ENCODE peak calls at places on chromosomes 16 and 17, in five cellular contexts. T is pancreas, S is cardiac muscle cell, J is A549, K is body of pancreas. H is an unnamed sample.

GRCh38 chr16:7550096-7550495 is 217.5 kb downstream of the RBFOX1 start:
- DNase-seq in T (no peak), K (no peak), S (no peak), J (no peak), H (no peak)

GRCh38 chr17:40718904-40719303 is 15.4 kb upstream of the KRT24 start:
- DNase-seq in K (no peak), T (no peak), S (no peak), J (no peak), H (peak)

GRCh38 chr17:55266958-55267688 is 2.4 kb downstream of the HLF start:
- DNase-seq in S (no peak), T (no peak), K (no peak), J (no peak), H (no peak)

GRCh38 chr17:47404006-47404405 is 80.3 kb downstream of the EFCAB13 start:
- DNase-seq in T (no peak), S (peak), K (no peak), J (no peak), H (no peak)

GRCh38 chr17:46790216-46790615 is 28.3 kb downstream of the WNT3 start:
- DNase-seq in J (no peak), T (no peak), S (no peak), K (no peak), H (no peak)

GRCh38 chr16:3198334-3199072 is 10.5 kb downstream of the OR1F1 start:
- DNase-seq in T (no peak), K (no peak), S (no peak), J (peak), H (no peak)

GRCh38 chr17:19292377-19292711 is 55.2 kb downstream of the EPN2 start:
- DNase-seq in J (no peak), S (no peak), T (no peak), K (no peak), H (no peak)

GRCh38 chr17:77326636-77327035 is 185.9 kb downstream of the SEC14L1 start:
- DNase-seq in T (no peak), S (no peak), K (no peak), J (no peak), H (no peak)

GRCh38 chr17:62657664-62658063 is 30.2 kb downstream of the MRC2 start:
- DNase-seq in K (no peak), S (no peak), J (no peak), T (no peak), H (no peak)

GRCh38 chr17:75848523-75849303 is 4.5 kb upstream of the UNC13D start:
- DNase-seq in S (peak), J (peak), K (peak), T (peak), H (peak)

GRCh38 chr17:81422776-81423697 is 27.8 kb downstream of the BAHCC1 start:
- DNase-seq in T (peak), S (peak), J (peak), K (peak), H (peak)

GRCh38 chr16:47617732-47618131 is 156.6 kb downstream of the PHKB start:
- DNase-seq in S (peak), K (no peak), J (no peak), T (no peak), H (no peak)

DNA sequence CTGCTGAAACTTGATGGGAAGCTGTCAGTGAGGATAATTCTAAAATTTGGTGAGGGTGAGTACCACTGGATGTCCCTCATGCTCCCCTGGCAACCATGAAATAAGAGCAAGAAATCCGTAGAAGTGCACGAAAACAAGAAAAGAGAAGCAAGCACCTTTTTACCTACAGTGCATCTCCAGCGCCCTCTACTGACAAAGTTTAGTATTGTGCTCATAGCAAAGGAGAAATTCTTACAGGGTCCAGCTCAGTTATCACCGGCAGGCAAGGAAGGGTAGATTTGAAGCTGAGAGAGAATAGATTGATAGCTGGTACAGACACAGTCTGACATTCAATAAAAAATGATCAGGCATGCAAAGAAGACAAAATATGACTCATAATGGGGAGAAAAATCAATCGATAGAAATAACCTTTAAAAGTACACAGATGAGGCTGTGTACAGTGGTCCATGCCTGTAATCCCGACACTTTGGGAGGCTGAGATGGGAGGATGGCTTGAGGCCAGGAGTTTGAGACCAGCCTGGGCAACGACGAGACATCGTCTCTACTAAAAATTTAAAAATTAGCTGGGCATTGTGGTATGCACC is 28.3 kb upstream of the TEX2 start:
- DNase-seq in J (peak), T (no peak), K (no peak), S (no peak), H (peak)
- TF ChIP-seq CTCF in J (peak), T (no peak), K (no peak), S (peak), H (no peak)

DNA sequence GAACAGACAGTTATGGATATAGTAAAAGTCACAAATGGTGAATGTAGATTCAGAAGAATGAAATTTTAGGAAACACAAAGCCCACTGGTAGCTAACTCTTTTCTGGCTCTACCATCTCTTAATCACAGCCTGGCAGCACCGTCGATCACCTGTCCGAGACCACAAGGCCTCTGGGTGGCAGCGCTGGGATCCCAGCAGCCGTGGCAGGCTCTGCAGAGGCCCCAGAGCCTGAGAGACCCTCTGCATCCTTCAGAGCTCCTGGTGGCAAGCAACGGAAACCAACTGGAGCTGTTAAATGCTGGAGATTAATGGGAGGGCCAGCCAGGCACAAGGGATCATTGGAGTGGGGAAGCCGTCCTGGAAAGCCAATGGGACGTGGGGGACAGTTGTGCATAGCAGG is 26.3 kb downstream of the LAT start:
- DNase-seq in J (no peak), T (no peak), K (no peak), S (no peak), H (no peak)
- TF ChIP-seq CTCF in J (peak), T (no peak), K (no peak), S (no peak), H (no peak)

DNA sequence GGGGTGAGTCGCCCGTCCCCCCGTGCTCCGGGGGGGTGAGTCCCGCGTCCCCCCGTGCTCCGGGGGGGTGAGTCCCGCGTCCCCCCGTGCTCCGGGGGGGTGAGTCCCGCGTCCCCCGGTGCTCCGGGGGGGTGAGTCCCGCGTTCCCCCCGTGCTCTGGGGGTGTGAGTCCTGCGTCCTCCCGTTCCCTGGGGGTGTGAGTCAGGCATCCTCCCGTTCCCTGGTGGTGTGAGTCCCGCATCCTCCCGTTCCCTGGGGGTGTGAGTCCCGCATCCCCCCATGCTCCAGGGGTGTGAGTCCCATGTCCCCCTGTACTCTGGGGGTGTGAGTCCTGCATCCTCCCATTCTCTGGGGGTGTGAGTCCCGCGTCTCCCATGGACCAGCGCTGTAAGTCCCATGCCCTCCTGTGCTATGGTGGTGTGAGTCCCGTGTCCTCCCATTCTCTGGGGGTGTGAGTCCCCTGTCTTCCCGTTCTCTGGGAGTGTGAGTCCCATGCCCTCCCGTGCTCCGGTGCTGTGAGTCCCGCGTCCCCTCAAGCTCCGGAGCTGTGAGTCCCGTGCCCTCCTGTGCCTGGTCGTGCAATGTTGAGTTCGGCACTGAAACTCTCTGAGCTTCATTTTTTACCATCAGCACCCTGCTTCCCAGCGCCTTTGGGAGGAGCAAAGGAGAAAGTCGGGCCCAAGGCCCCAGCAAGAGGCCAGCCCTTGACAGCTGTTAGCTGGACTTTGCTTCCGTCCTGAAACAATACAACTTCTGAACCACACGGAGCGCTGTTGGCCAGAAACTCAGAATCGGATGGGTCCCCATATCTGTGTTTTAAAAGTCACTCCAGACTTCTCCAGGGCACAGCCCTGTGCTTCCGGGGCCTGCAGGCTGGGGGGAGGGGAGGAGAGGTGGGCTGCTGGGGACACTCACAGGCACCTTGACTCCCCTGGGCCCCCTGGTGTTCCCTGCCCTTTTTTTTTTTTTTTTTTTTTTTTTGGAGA is 11.5 kb upstream of the ZC3H18 start:
- DNase-seq in J (peak), S (peak), T (peak), K (peak), H (peak)
- TF ChIP-seq CTCF in J (peak), S (peak), T (peak), K (peak), H (peak)

DNA sequence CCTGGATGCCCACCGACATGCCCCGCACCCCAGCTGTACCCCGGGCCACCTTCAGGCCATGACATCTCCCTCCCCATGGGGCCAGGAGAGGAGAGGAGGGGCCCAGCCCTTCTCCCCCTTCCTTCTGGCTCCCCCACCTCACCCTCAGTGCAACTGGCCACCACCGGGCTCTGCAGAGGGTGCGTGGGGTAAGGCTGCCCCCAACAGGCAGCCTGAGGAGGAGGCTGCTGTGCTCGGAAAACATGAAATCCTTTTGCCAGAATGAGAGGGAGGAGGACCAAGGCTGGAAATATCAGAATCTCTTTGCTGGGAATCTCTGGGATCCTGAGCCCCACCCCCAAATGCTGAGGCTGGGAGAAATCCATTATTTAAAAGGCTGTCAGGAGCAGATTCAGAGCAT is 68.4 kb downstream of the CCT6B start:
- DNase-seq in J (peak), S (peak), T (no peak), K (no peak), H (peak)
- TF ChIP-seq CTCF in J (peak), S (peak), T (no peak), K (no peak), H (peak)

GRCh38 chr17:60641810-60642220 is 35.8 kb upstream of the BCAS3 start:
- DNase-seq in S (peak), T (peak), K (peak), J (peak), H (peak)
- TF ChIP-seq CTCF in S (peak), T (no peak), K (peak), J (peak), H (peak)

DNA sequence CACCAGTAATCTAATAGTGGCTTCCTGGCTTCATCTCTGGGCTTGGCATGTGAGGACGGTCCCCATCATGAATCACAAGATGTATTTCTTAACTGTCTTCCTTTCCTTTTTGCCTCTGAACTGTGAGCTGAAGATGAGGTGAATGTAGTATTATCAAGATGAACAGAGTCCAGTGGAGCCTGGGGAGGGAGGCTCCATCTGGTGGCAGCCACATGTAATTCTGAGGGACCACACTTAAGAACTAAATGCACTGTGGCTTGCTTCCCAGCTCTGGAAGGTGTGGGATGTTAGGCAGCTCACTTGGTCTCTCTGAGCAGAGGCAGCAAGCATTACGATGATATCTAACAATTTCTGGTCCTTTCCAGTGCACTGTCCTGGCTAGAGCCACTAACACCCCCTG is 354.9 kb upstream of the ASIC2 start:
- DNase-seq in K (no peak), T (no peak), S (peak), J (peak), H (peak)
- TF ChIP-seq CTCF in K (no peak), T (no peak), S (peak), J (peak), H (no peak)

GRCh38 chr17:7687908-7688807 is at the start of gene WRAP53:
- DNase-seq in J (peak), K (peak), S (peak), T (peak), H (peak)

GRCh38 chr17:7686221-7687071 is 844 bp downstream of the TP53 start:
- DNase-seq in T (peak), S (peak), J (peak), K (peak), H (peak)

GRCh38 chr17:7685533-7686220 is 1.6 kb downstream of the TP53 start:
- DNase-seq in S (peak), T (peak), J (peak), K (peak), H (peak)

GRCh38 chr17:7688808-7689316 is 585 bp downstream of the WRAP53 start:
- DNase-seq in T (no peak), J (no peak), K (no peak), S (no peak), H (no peak)

GRCh38 chr17:7687072-7687907 is at the start of gene TP53:
- DNase-seq in T (peak), J (peak), S (peak), K (peak), H (peak)
- TF ChIP-seq CTCF in T (no peak), J (no peak), S (no peak), K (no peak), H (no peak)

GRCh38 chr17:67679721-67680120 is 38.0 kb upstream of the NOL11 start:
- DNase-seq in K (no peak), S (no peak), T (no peak), J (no peak), H (no peak)

GRCh38 chr17:67680445-67681224 is 37.1 kb upstream of the NOL11 start:
- DNase-seq in K (no peak), S (no peak), T (no peak), J (no peak), H (no peak)

GRCh38 chr17:67682196-67682595 is 35.5 kb upstream of the NOL11 start:
- DNase-seq in T (peak), J (no peak), S (no peak), K (peak), H (no peak)

GRCh38 chr17:67675481-67675880 is 42.3 kb upstream of the NOL11 start:
- DNase-seq in J (no peak), T (no peak), S (no peak), K (no peak), H (no peak)

GRCh38 chr17:67679225-67679624 is 38.5 kb upstream of the NOL11 start:
- DNase-seq in T (no peak), S (no peak), K (no peak), J (no peak), H (no peak)
- TF ChIP-seq CTCF in T (no peak), S (no peak), K (no peak), J (no peak), H (no peak)

GRCh38 chr16:86574646-86575045 is 3.7 kb upstream of the FOXL1 start:
- DNase-seq in S (no peak), K (no peak), J (no peak), T (no peak), H (no peak)

GRCh38 chr16:86575095-86575685 is 3.2 kb upstream of the FOXL1 start:
- DNase-seq in J (no peak), S (no peak), K (no peak), T (no peak), H (no peak)

GRCh38 chr16:86576591-86577313 is 1.6 kb upstream of the FOXL1 start:
- DNase-seq in T (no peak), K (no peak), S (no peak), J (no peak), H (peak)

GRCh38 chr16:86577314-86577971 is 906 bp upstream of the FOXL1 start:
- DNase-seq in S (no peak), J (no peak), T (no peak), K (no peak), H (no peak)

DNA sequence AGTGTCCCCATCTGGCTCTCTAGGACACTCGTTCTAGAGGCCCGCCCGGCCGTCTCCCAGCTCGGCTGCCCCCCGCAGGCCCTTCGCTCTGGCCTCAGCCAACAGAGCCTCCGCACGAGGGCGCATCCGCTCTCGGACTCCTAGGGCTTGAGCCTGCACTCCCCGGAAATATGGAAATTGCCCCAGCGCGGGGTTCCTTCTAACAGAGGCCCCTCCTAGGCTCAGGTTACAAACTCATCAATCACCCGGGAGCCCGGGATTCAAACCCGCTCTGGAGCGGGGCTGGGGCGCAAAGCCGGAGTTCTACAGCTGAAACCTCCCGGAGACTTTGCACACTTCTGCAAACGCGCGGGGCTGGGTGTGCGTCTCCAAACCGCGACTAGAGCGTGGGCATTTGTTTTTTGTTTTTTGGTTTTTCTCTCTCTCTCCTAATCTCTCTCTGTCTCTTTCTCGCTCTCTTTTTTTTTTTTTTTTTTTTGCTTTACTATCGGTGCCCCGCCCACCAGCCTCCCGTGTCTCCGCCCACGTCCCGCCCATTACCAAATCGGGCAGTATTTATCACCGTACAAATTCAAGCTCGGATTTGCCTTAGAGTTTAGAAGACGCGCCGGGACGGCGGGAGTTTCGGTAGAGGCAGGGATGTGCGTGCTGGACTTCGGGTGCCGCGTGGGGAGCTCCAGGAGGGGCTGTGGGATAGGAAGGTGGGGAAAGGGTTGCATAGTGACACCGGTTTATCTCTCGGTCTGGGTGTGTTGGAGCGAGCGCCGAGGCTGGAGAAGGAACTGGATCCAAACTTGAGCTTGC is 2.4 kb upstream of the FOXL1 start:
- DNase-seq in K (peak), S (peak), T (peak), J (peak), H (peak)
- TF ChIP-seq CTCF in K (peak), S (peak), T (peak), J (peak), H (peak)

GRCh38 chr17:79108870-79109269 is 34.2 kb downstream of the ENGASE start:
- DNase-seq in S (no peak), K (no peak), T (no peak), J (no peak), H (no peak)

GRCh38 chr17:79111097-79111496 is 36.5 kb downstream of the ENGASE start:
- DNase-seq in T (no peak), S (no peak), J (no peak), K (no peak), H (no peak)

GRCh38 chr17:79107499-79108231 is 33.0 kb downstream of the ENGASE start:
- DNase-seq in K (no peak), S (no peak), J (no peak), T (no peak), H (no peak)

GRCh38 chr17:79108232-79108850 is 33.7 kb downstream of the ENGASE start:
- DNase-seq in J (no peak), T (no peak), S (no peak), K (no peak), H (no peak)

DNA sequence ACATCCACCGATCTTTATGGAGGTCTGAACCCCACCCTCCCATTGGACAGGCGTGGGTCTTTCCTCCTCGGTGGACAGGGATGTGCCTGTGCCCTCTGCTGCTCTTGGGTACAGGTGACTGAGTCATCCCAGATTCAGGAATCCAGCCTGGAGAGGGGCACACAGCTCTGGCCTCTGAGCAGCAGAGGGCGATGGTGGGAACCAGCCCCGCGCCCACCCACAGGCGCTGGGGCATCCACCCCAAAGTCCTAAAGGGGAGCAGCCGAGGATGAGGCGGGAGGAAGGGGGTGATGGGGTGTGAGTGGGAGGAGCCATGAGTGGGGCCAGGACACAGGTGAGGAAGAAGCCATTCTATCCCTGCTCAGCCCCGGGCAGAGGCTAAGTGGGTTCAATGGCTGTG is 35.0 kb downstream of the ENGASE start:
- DNase-seq in J (no peak), S (no peak), T (no peak), K (no peak), H (no peak)
- TF ChIP-seq CTCF in J (peak), S (peak), T (no peak), K (no peak), H (peak)

H was measured in Calu3.